ENCODE peak calls at places on chromosomes 7 and 10, in four cellular contexts. One of them, this sample, is unnamed.

GRCh38 chr10:123967626-123968243 is 76.1 kb upstream of the CPXM2 start:
- DNase-seq in WTC11: peak; percentile 91
- DNase-seq in GM12878: no peak
- DNase-seq in H1: peak; percentile 63
- DNase-seq in this sample: peak; percentile 92

GRCh38 chr10:79348640-79348988 is 1.3 kb downstream of the PPIF start:
- DNase-seq in GM12878: no peak
- DNase-seq in H1: no peak
- DNase-seq in WTC11: no peak
- DNase-seq in this sample: no peak

GRCh38 chr7:81883801-81884393 is 114.0 kb upstream of the HGF start:
- DNase-seq in WTC11: no peak
- DNase-seq in H1: no peak
- DNase-seq in GM12878: peak; percentile 45
- DNase-seq in this sample: no peak

GRCh38 chr7:43501881-43502280 is 81.0 kb upstream of the STK17A start:
- DNase-seq in WTC11: no peak
- DNase-seq in GM12878: no peak
- DNase-seq in H1: no peak
- DNase-seq in this sample: no peak

GRCh38 chr7:5420108-5420840 is 3.4 kb downstream of the TNRC18 start:
- DNase-seq in WTC11: peak; percentile 44
- DNase-seq in H1: no peak
- DNase-seq in GM12878: no peak
- DNase-seq in this sample: peak; percentile 65

GRCh38 chr7:40964610-40965009 is 738.3 kb downstream of the INHBA start:
- DNase-seq in WTC11: no peak
- DNase-seq in GM12878: no peak
- DNase-seq in H1: no peak
- DNase-seq in this sample: no peak

GRCh38 chr7:121395494-121395960 is 581 bp downstream of the FAM3C start:
- DNase-seq in WTC11: peak; percentile 48
- DNase-seq in GM12878: no peak
- DNase-seq in H1: no peak
- DNase-seq in this sample: peak; percentile 80

GRCh38 chr7:2802082-2802481 is 42.0 kb downstream of the GNA12 start:
- DNase-seq in H1: no peak
- DNase-seq in GM12878: no peak
- DNase-seq in WTC11: no peak
- DNase-seq in this sample: no peak

GRCh38 chr7:43637114-43637806 is 54.4 kb downstream of the STK17A start:
- DNase-seq in GM12878: no peak
- DNase-seq in H1: no peak
- DNase-seq in WTC11: no peak
- DNase-seq in this sample: no peak

GRCh38 chr10:10872035-10872673 is 145.5 kb upstream of the CELF2 start:
- DNase-seq in H1: no peak
- DNase-seq in WTC11: no peak
- DNase-seq in GM12878: no peak
- DNase-seq in this sample: peak; percentile 46

GRCh38 chr7:131524116-131524515 is 32.3 kb downstream of the PODXL start:
- DNase-seq in GM12878: no peak
- DNase-seq in H1: no peak
- DNase-seq in WTC11: no peak
- DNase-seq in this sample: no peak

GRCh38 chr7:10677668-10678232 is 295.9 kb upstream of the PHF14 start:
- DNase-seq in H1: no peak
- DNase-seq in GM12878: no peak
- DNase-seq in WTC11: no peak
- DNase-seq in this sample: no peak

GRCh38 chr7:1902231-1902855 is 232.3 kb downstream of the ELFN1 start:
- DNase-seq in WTC11: peak; percentile 5
- DNase-seq in GM12878: no peak
- DNase-seq in H1: no peak
- DNase-seq in this sample: no peak

GRCh38 chr10:42421812-42422211 is 216.6 kb downstream of the ZNF33B start:
- DNase-seq in WTC11: no peak
- DNase-seq in H1: no peak
- DNase-seq in GM12878: no peak
- DNase-seq in this sample: no peak

GRCh38 chr7:114082934-114083647 is 164.3 kb upstream of the PPP1R3A start:
- DNase-seq in GM12878: no peak
- DNase-seq in WTC11: peak; percentile 54
- DNase-seq in H1: no peak
- DNase-seq in this sample: peak; percentile 69

GRCh38 chr10:124480860-124481259 is 19.2 kb downstream of the LHPP start:
- DNase-seq in GM12878: no peak
- DNase-seq in WTC11: no peak
- DNase-seq in H1: no peak
- DNase-seq in this sample: no peak

GRCh38 chr7:137932881-137933269 is 69.0 kb downstream of the CREB3L2 start:
- DNase-seq in WTC11: no peak
- DNase-seq in GM12878: no peak
- DNase-seq in H1: no peak
- DNase-seq in this sample: no peak

GRCh38 chr7:37052673-37053072 is 328.4 kb upstream of the AOAH start:
- DNase-seq in H1: peak; percentile 33
- DNase-seq in WTC11: peak; percentile 81
- DNase-seq in GM12878: no peak
- DNase-seq in this sample: peak; percentile 86

GRCh38 chr10:132551093-132551807 is 13.7 kb downstream of the INPP5A start:
- DNase-seq in H1: no peak
- DNase-seq in GM12878: no peak
- DNase-seq in WTC11: no peak
- DNase-seq in this sample: no peak

GRCh38 chr10:98446656-98447221 is at the start of gene HPS1:
- DNase-seq in H1: no peak
- DNase-seq in GM12878: peak; percentile 42
- DNase-seq in WTC11: peak; percentile 65
- DNase-seq in this sample: peak; percentile 73

GRCh38 chr10:5975641-5976473 is 1.5 kb downstream of the IL15RA start:
- DNase-seq in H1: no peak
- DNase-seq in GM12878: peak; percentile 89
- DNase-seq in WTC11: no peak
- DNase-seq in this sample: no peak

GRCh38 chr7:101555921-101556275 is 73.2 kb downstream of the MYL10 start:
- DNase-seq in GM12878: no peak
- DNase-seq in H1: no peak
- DNase-seq in WTC11: no peak
- DNase-seq in this sample: no peak

GRCh38 chr7:27097686-27098492 is 2.1 kb upstream of the HOXA1 start:
- DNase-seq in WTC11: no peak
- DNase-seq in GM12878: no peak
- DNase-seq in H1: no peak
- DNase-seq in this sample: peak; percentile 36
- TF ChIP-seq CREB1 in WTC11: no peak
- TF ChIP-seq CREB1 in GM12878: no peak
- TF ChIP-seq CREB1 in H1: no peak
- TF ChIP-seq CREB1 in this sample: no peak

GRCh38 chr7:106952658-106953231 is 87.7 kb downstream of the PIK3CG start:
- DNase-seq in WTC11: no peak
- DNase-seq in GM12878: no peak
- DNase-seq in H1: no peak
- DNase-seq in this sample: no peak
- TF ChIP-seq CREB1 in WTC11: no peak
- TF ChIP-seq CREB1 in GM12878: no peak
- TF ChIP-seq CREB1 in H1: no peak
- TF ChIP-seq CREB1 in this sample: no peak

GRCh38 chr7:125424721-125425120 is 495.1 kb upstream of the POT1 start:
- DNase-seq in WTC11: no peak
- DNase-seq in GM12878: no peak
- DNase-seq in H1: no peak
- DNase-seq in this sample: no peak

GRCh38 chr7:125427676-125428075 is 498.1 kb upstream of the POT1 start:
- DNase-seq in WTC11: no peak
- DNase-seq in GM12878: no peak
- DNase-seq in H1: no peak
- DNase-seq in this sample: peak; percentile 10

GRCh38 chr7:125425507-125425906 is 495.9 kb upstream of the POT1 start:
- DNase-seq in WTC11: no peak
- DNase-seq in H1: no peak
- DNase-seq in GM12878: no peak
- DNase-seq in this sample: no peak

DNA sequence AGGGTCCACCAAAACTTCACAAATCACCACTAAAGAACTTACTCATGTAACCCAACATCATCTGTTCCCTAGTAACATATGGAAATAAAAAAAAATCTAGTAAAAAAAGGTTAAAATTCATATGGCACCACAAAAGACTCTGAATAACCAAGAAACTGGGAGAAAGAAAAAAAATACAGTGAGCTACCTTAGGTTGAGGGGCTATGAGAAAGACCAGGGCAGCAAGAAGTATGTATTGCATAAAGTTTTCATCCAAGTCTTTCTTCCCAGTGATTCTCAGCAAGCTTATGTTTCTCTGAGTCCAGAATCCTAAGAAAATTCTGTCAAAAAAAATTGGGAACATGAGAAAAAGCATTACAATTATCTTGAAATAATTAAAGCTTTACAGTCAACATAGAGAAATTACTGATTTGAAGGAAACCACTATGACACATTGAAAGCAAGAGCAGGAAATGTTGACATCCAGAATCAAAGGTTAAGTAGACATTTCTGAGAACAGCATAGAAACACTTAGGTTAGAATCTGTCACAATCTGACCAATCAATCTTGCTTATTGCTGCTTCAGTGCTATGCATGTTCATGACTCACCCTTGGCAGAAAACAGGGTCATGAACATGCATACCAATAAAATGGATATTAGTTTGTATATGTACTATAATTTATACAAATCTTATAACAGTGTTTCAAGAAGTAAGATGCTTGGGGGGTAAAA is 494.0 kb upstream of the POT1 start:
- DNase-seq in H1: no peak
- DNase-seq in WTC11: no peak
- DNase-seq in GM12878: no peak
- DNase-seq in this sample: no peak
- TF ChIP-seq CREB1 in H1: no peak
- TF ChIP-seq CREB1 in WTC11: no peak
- TF ChIP-seq CREB1 in GM12878: no peak
- TF ChIP-seq CREB1 in this sample: no peak

DNA sequence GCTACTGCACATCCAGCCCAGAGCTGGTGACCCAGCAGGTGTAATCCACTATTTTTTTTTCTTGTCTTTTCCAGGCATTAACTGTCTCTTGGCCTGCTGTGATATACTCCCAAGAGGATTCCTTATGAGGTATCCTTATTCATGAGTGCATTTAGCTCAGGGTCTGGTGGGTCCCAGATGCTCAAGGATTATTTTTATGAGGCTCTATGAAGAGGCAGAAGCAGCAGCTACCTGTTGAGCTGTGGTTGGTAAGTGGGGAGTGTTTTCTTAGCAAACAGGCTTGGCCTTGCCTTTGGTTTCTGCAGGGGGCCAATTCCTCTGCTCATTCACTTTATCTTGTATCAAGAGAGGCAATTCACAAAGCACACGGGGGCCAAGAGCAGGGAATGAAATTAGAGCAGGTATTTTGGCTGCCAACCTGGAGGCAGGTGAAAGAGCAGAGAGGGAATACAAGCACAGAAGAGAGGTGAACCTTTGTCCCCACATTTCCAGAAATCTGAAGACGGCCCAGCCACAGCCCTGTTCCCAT is 221.6 kb downstream of the TMEM178B start:
- DNase-seq in H1: no peak
- DNase-seq in WTC11: no peak
- DNase-seq in GM12878: no peak
- DNase-seq in this sample: no peak
- TF ChIP-seq CREB1 in H1: no peak
- TF ChIP-seq CREB1 in WTC11: no peak
- TF ChIP-seq CREB1 in GM12878: no peak
- TF ChIP-seq CREB1 in this sample: no peak

GRCh38 chr10:75512534-75512933 is 81.1 kb downstream of the LRMDA start:
- DNase-seq in GM12878: no peak
- DNase-seq in WTC11: peak; percentile 44
- DNase-seq in H1: no peak
- DNase-seq in this sample: peak; percentile 60
- TF ChIP-seq CREB1 in GM12878: no peak
- TF ChIP-seq CREB1 in WTC11: no peak
- TF ChIP-seq CREB1 in H1: no peak
- TF ChIP-seq CREB1 in this sample: no peak

GRCh38 chr7:31948041-31948440 is 122.2 kb downstream of the PDE1C start:
- DNase-seq in H1: no peak
- DNase-seq in WTC11: no peak
- DNase-seq in GM12878: no peak
- DNase-seq in this sample: no peak
- TF ChIP-seq CREB1 in H1: no peak
- TF ChIP-seq CREB1 in WTC11: no peak
- TF ChIP-seq CREB1 in GM12878: no peak
- TF ChIP-seq CREB1 in this sample: no peak

DNA sequence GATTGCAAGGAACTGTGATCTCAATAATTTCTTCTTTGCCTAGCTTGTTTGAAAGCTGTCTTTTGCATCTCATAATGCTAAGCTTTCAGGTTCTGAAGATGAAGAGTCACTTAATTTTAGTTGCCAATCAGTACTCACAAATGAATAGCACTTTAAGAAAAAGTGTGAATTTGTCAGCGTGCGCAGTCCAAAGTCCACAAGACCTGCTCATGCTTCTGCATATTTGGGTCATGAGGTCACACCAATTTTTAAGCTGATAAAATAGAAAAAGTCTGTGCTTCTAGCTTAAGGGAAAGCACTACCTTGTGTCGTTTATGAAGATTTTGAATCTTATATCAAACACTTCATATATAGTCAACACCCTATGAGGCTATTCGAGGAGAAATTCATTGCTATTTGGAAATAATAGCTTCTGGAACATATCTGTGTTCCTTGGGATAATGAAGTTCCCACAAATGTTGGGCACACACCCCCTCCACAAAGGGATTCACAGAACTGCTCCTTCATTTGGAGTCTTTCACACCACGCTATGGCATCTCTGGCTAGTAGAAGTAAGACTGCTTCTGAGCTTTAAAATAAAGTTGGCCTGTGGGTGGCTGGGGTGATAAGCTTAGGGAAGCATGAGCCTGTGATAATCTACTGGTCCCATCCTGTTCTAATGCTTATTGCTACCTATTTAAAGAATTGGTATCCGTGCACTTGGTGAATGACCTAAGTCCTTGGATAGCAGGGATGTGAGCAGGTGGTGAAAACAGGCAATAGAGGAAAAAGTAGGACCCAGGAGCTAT is 33.3 kb downstream of the A1CF start:
- DNase-seq in GM12878: no peak
- DNase-seq in H1: no peak
- DNase-seq in WTC11: no peak
- DNase-seq in this sample: peak; percentile 9
- TF ChIP-seq CREB1 in GM12878: no peak
- TF ChIP-seq CREB1 in H1: no peak
- TF ChIP-seq CREB1 in WTC11: no peak
- TF ChIP-seq CREB1 in this sample: no peak